ENCODE peak calls at places on chromosome 10, in five cellular contexts. One of them, this sample, is unnamed.

GRCh38 chr10:117673611-117674010 is 131.1 kb downstream of the EMX2 start:
- DNase-seq in A549: no peak
- DNase-seq in fibroblast of lung: no peak
- DNase-seq in PC-3: peak
- DNase-seq in ovary: no peak
- DNase-seq in this sample: no peak

GRCh38 chr10:93495654-93496321 is 624 bp upstream of the CEP55 start:
- DNase-seq in A549: peak
- DNase-seq in fibroblast of lung: no peak
- DNase-seq in PC-3: peak
- DNase-seq in ovary: no peak
- DNase-seq in this sample: no peak

GRCh38 chr10:23343591-23344225 is 889 bp downstream of the C10orf67 start:
- DNase-seq in A549: peak
- DNase-seq in fibroblast of lung: peak
- DNase-seq in PC-3: peak
- DNase-seq in ovary: peak
- DNase-seq in this sample: peak

GRCh38 chr10:72540193-72540807 is 85.6 kb downstream of the MICU1 start:
- DNase-seq in A549: no peak
- DNase-seq in fibroblast of lung: no peak
- DNase-seq in PC-3: no peak
- DNase-seq in ovary: no peak
- DNase-seq in this sample: no peak

GRCh38 chr10:84497978-84498377 is 169.6 kb downstream of the CCSER2 start:
- DNase-seq in A549: no peak
- DNase-seq in fibroblast of lung: no peak
- DNase-seq in PC-3: peak
- DNase-seq in ovary: no peak
- DNase-seq in this sample: no peak

GRCh38 chr10:119028900-119029612 is 458 bp upstream of the NANOS1 start:
- DNase-seq in A549: peak
- DNase-seq in fibroblast of lung: peak
- DNase-seq in PC-3: peak
- DNase-seq in ovary: peak
- DNase-seq in this sample: peak

GRCh38 chr10:114631678-114632417 is 26.2 kb downstream of the ABLIM1 start:
- DNase-seq in A549: no peak
- DNase-seq in fibroblast of lung: peak
- DNase-seq in PC-3: no peak
- DNase-seq in ovary: peak
- DNase-seq in this sample: no peak

GRCh38 chr10:96978621-96979154 is 146.6 kb downstream of the LCOR start:
- DNase-seq in A549: no peak
- DNase-seq in fibroblast of lung: no peak
- DNase-seq in PC-3: no peak
- DNase-seq in ovary: no peak
- DNase-seq in this sample: no peak

GRCh38 chr10:53209941-53210611 is 437.5 kb upstream of the MBL2 start:
- DNase-seq in A549: peak
- DNase-seq in fibroblast of lung: peak
- DNase-seq in PC-3: peak
- DNase-seq in ovary: no peak
- DNase-seq in this sample: peak

GRCh38 chr10:46229144-46229563 is 57.6 kb upstream of the ANTXRL start:
- DNase-seq in A549: peak
- DNase-seq in fibroblast of lung: no peak
- DNase-seq in PC-3: no peak
- DNase-seq in ovary: peak
- DNase-seq in this sample: no peak

GRCh38 chr10:64103750-64104149 is 582.5 kb downstream of the REEP3 start:
- DNase-seq in A549: no peak
- DNase-seq in fibroblast of lung: no peak
- DNase-seq in PC-3: peak
- DNase-seq in ovary: no peak
- DNase-seq in this sample: peak

GRCh38 chr10:62637249-62638061 is 167.1 kb upstream of the ADO start:
- DNase-seq in A549: no peak
- DNase-seq in fibroblast of lung: peak
- DNase-seq in PC-3: peak
- DNase-seq in ovary: no peak
- DNase-seq in this sample: peak

GRCh38 chr10:21801609-21802008 is 201.9 kb downstream of the DNAJC1 start:
- DNase-seq in A549: no peak
- DNase-seq in fibroblast of lung: no peak
- DNase-seq in PC-3: no peak
- DNase-seq in ovary: no peak
- DNase-seq in this sample: no peak

GRCh38 chr10:49601857-49602256 is 8.3 kb upstream of the SLC18A3 start:
- DNase-seq in A549: no peak
- DNase-seq in fibroblast of lung: peak
- DNase-seq in PC-3: peak
- DNase-seq in ovary: no peak
- DNase-seq in this sample: peak

GRCh38 chr10:6400331-6400730 is 179.7 kb downstream of the PRKCQ start:
- DNase-seq in A549: no peak
- DNase-seq in fibroblast of lung: no peak
- DNase-seq in PC-3: no peak
- DNase-seq in ovary: no peak
- DNase-seq in this sample: no peak

GRCh38 chr10:6401066-6401465 is 179.0 kb downstream of the PRKCQ start:
- DNase-seq in A549: no peak
- DNase-seq in fibroblast of lung: peak
- DNase-seq in PC-3: no peak
- DNase-seq in ovary: no peak
- DNase-seq in this sample: no peak

GRCh38 chr10:6402349-6402709 is 177.7 kb downstream of the PRKCQ start:
- DNase-seq in A549: peak
- DNase-seq in fibroblast of lung: no peak
- DNase-seq in PC-3: no peak
- DNase-seq in ovary: no peak
- DNase-seq in this sample: no peak

GRCh38 chr10:6402960-6403359 is 177.1 kb downstream of the PRKCQ start:
- DNase-seq in A549: no peak
- DNase-seq in fibroblast of lung: no peak
- DNase-seq in PC-3: no peak
- DNase-seq in ovary: no peak
- DNase-seq in this sample: no peak

DNA sequence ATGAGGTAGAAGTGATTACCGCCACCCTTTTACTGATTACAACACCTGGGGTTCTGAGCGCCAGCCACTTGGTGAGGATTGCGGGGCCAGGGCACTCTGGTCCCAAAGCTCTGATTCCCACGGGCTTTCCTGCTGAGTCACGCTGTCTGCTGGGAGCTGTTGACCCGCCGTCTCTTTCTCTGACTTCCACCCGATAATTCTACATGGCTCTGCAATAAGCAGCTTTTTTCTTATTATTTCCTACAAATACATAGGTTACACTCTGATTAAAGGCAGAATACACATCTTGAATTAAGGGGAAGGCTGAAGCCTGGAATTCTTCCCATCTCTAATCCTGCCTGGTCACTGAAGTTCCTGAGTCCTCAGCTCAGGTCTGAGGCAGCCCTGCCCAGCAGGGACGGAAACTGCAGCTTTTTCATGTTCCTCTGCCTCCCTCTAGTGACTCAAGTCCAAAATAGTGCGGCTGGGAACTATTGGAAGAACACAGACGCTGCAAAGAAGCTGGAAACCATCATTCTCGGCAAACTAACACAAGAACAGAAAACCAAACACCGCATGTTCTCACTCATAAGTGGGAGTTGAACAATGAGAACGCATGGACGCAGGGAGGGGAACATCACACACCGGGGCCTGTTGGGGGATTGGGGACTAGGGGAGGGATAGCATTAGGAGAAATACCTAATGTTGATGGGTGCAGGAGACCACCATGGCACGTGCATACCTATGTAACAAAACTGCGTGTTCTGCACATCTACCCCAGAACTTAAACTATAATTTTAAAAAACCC is 178.3 kb downstream of the PRKCQ start:
- DNase-seq in A549: peak
- DNase-seq in fibroblast of lung: peak
- DNase-seq in PC-3: peak
- DNase-seq in ovary: peak
- DNase-seq in this sample: peak
- H3K4me3 ChIP-seq in A549: peak
- H3K4me3 ChIP-seq in fibroblast of lung: peak
- H3K4me3 ChIP-seq in PC-3: peak
- H3K4me3 ChIP-seq in ovary: peak
- H3K4me3 ChIP-seq in this sample: peak

DNA sequence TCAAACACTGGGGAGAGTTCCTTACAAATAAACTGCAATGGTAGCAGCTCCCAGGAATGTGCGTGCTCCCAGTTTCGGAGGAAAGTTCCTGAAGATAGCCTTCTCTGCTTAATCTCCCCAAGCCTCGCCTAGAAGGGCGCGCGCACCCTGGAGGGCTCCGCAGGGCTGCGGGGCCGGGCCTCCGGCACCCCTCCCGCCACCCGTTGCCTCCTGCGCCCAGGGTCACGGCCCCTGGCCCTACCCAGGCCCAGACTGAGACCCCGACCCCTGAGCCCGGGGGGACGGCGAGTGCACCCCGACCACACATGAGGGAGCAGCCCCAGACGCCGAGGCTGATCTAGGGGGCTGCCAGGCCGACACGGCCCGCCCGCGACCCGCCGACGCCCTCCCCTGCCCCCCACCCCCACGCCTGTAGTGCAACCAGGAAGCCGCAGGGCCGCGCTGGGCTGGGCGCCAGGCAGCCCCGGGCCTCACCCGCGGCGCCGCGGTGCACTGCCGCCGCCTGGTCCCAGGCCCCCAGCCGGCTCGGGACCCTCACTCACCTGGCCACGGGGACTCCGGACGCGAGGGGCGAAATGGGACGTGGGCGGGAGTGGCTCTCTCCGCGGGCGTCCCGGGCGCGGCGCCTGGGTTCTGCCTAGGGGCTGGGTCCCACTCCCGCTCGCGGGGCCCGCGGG is 398 bp downstream of the ANXA11 start:
- DNase-seq in A549: no peak
- DNase-seq in fibroblast of lung: peak
- DNase-seq in PC-3: peak
- DNase-seq in ovary: peak
- DNase-seq in this sample: no peak
- TF ChIP-seq CTCF in A549: no peak
- TF ChIP-seq CTCF in fibroblast of lung: no peak
- TF ChIP-seq CTCF in PC-3: no peak
- TF ChIP-seq CTCF in ovary: no peak
- TF ChIP-seq CTCF in this sample: no peak

GRCh38 chr10:10792681-10793080 is 225.0 kb upstream of the CELF2 start:
- DNase-seq in A549: no peak
- DNase-seq in fibroblast of lung: peak
- DNase-seq in PC-3: peak
- DNase-seq in ovary: no peak
- DNase-seq in this sample: peak

GRCh38 chr10:10794776-10795175 is 222.9 kb upstream of the CELF2 start:
- DNase-seq in A549: no peak
- DNase-seq in fibroblast of lung: peak
- DNase-seq in PC-3: peak
- DNase-seq in ovary: no peak
- DNase-seq in this sample: peak

GRCh38 chr10:10794056-10794455 is 223.6 kb upstream of the CELF2 start:
- DNase-seq in A549: no peak
- DNase-seq in fibroblast of lung: peak
- DNase-seq in PC-3: peak
- DNase-seq in ovary: no peak
- DNase-seq in this sample: no peak

GRCh38 chr10:10788761-10789160 is 228.9 kb upstream of the CELF2 start:
- DNase-seq in A549: no peak
- DNase-seq in fibroblast of lung: no peak
- DNase-seq in PC-3: no peak
- DNase-seq in ovary: no peak
- DNase-seq in this sample: no peak

GRCh38 chr10:10791869-10792268 is 225.8 kb upstream of the CELF2 start:
- DNase-seq in A549: no peak
- DNase-seq in fibroblast of lung: no peak
- DNase-seq in PC-3: no peak
- DNase-seq in ovary: no peak
- DNase-seq in this sample: no peak
- H3K4me3 ChIP-seq in A549: no peak
- H3K4me3 ChIP-seq in fibroblast of lung: no peak
- H3K4me3 ChIP-seq in PC-3: no peak
- H3K4me3 ChIP-seq in ovary: no peak
- H3K4me3 ChIP-seq in this sample: no peak

GRCh38 chr10:32142646-32143045 is 86.4 kb upstream of the KIF5B start:
- DNase-seq in A549: no peak
- DNase-seq in fibroblast of lung: peak
- DNase-seq in PC-3: no peak
- DNase-seq in ovary: no peak
- DNase-seq in this sample: peak

GRCh38 chr10:32141018-32141807 is 85.0 kb upstream of the KIF5B start:
- DNase-seq in A549: peak
- DNase-seq in fibroblast of lung: no peak
- DNase-seq in PC-3: no peak
- DNase-seq in ovary: no peak
- DNase-seq in this sample: peak

GRCh38 chr10:32143302-32143847 is 87.2 kb upstream of the KIF5B start:
- DNase-seq in A549: no peak
- DNase-seq in fibroblast of lung: no peak
- DNase-seq in PC-3: no peak
- DNase-seq in ovary: no peak
- DNase-seq in this sample: no peak

GRCh38 chr10:32140403-32140802 is 84.2 kb upstream of the KIF5B start:
- DNase-seq in A549: no peak
- DNase-seq in fibroblast of lung: no peak
- DNase-seq in PC-3: no peak
- DNase-seq in ovary: no peak
- DNase-seq in this sample: no peak

GRCh38 chr10:32139223-32140073 is 83.2 kb upstream of the KIF5B start:
- DNase-seq in A549: peak
- DNase-seq in fibroblast of lung: peak
- DNase-seq in PC-3: peak
- DNase-seq in ovary: peak
- DNase-seq in this sample: peak
- TF ChIP-seq CTCF in A549: no peak
- TF ChIP-seq CTCF in fibroblast of lung: no peak
- TF ChIP-seq CTCF in PC-3: no peak
- TF ChIP-seq CTCF in ovary: no peak
- TF ChIP-seq CTCF in this sample: peak

DNA sequence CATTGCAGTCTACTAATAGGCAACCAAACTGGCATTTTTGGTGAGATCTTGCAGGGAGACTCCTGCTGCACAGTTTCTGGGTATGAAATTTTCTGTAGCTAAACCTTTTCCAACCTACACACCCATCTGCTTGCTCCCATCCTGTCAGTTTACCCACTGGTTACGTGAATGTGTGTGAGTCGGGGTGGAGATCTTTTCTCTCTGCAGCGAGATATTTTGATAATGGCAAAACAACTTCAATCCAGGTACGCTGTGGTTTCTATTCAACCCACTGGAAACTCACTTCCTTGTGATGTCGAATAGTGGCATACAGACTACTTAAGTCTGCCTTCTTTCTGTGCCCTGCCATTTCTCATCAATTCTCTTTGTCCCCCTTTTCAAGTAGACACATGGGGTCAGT is 4.5 kb downstream of the PLEKHA1 start:
- DNase-seq in A549: no peak
- DNase-seq in fibroblast of lung: no peak
- DNase-seq in PC-3: no peak
- DNase-seq in ovary: no peak
- DNase-seq in this sample: no peak
- H3K4me3 ChIP-seq in A549: no peak
- H3K4me3 ChIP-seq in fibroblast of lung: no peak
- H3K4me3 ChIP-seq in PC-3: no peak
- H3K4me3 ChIP-seq in ovary: no peak
- H3K4me3 ChIP-seq in this sample: no peak

GRCh38 chr10:124496620-124497019 is 35.0 kb downstream of the LHPP start:
- DNase-seq in A549: no peak
- DNase-seq in fibroblast of lung: no peak
- DNase-seq in PC-3: no peak
- DNase-seq in ovary: no peak
- DNase-seq in this sample: no peak
- TF ChIP-seq CTCF in A549: no peak
- TF ChIP-seq CTCF in fibroblast of lung: no peak
- TF ChIP-seq CTCF in PC-3: no peak
- TF ChIP-seq CTCF in ovary: no peak
- TF ChIP-seq CTCF in this sample: no peak

This sample was measured in fibroblast of pulmonary artery.